ENCODE peak calls at places on chromosome 13, in five cellular contexts. One of them, this sample, is unnamed.

GRCh38 chr13:27662738-27663470 is 41.2 kb downstream of the POLR1D start:
- DNase-seq in A549: no peak
- DNase-seq in GM12865: no peak
- DNase-seq in activated B cell treated with CpG ODN at 0.5 μM for 24 hours: no peak
- DNase-seq in psoas muscle: no peak
- DNase-seq in this sample: no peak

GRCh38 chr13:98461525-98462240 is 115.2 kb downstream of the STK24 start:
- DNase-seq in GM12865: no peak
- DNase-seq in psoas muscle: no peak
- DNase-seq in activated B cell treated with CpG ODN at 0.5 μM for 24 hours: no peak
- DNase-seq in A549: no peak
- DNase-seq in this sample: no peak

GRCh38 chr13:70829748-70830147 is 721.5 kb upstream of the KLHL1 start:
- DNase-seq in GM12865: peak; percentile 9
- DNase-seq in A549: no peak
- DNase-seq in activated B cell treated with CpG ODN at 0.5 μM for 24 hours: no peak
- DNase-seq in psoas muscle: no peak
- DNase-seq in this sample: no peak

GRCh38 chr13:33636955-33637670 is 180.8 kb upstream of the RFC3 start:
- DNase-seq in GM12865: peak; percentile 31
- DNase-seq in A549: no peak
- DNase-seq in activated B cell treated with CpG ODN at 0.5 μM for 24 hours: no peak
- DNase-seq in psoas muscle: no peak
- DNase-seq in this sample: no peak

GRCh38 chr13:75353786-75354193 is 128.2 kb downstream of the TBC1D4 start:
- DNase-seq in A549: no peak
- DNase-seq in GM12865: peak; percentile 63
- DNase-seq in psoas muscle: no peak
- DNase-seq in activated B cell treated with CpG ODN at 0.5 μM for 24 hours: no peak
- DNase-seq in this sample: no peak

GRCh38 chr13:101626925-101627555 is 174.6 kb downstream of the ITGBL1 start:
- DNase-seq in GM12865: peak; percentile 65
- DNase-seq in psoas muscle: no peak
- DNase-seq in activated B cell treated with CpG ODN at 0.5 μM for 24 hours: no peak
- DNase-seq in A549: no peak
- DNase-seq in this sample: peak; percentile 30

GRCh38 chr13:28574617-28575142 is 79.8 kb upstream of the FLT1 start:
- DNase-seq in psoas muscle: no peak
- DNase-seq in GM12865: peak; percentile 61
- DNase-seq in activated B cell treated with CpG ODN at 0.5 μM for 24 hours: no peak
- DNase-seq in A549: peak; percentile 48
- DNase-seq in this sample: no peak

GRCh38 chr13:107531180-107531579 is 684.2 kb downstream of the LIG4 start:
- DNase-seq in GM12865: no peak
- DNase-seq in psoas muscle: no peak
- DNase-seq in activated B cell treated with CpG ODN at 0.5 μM for 24 hours: no peak
- DNase-seq in A549: no peak
- DNase-seq in this sample: no peak

GRCh38 chr13:74966814-74967213 is 515.2 kb downstream of the TBC1D4 start:
- DNase-seq in A549: no peak
- DNase-seq in psoas muscle: no peak
- DNase-seq in activated B cell treated with CpG ODN at 0.5 μM for 24 hours: no peak
- DNase-seq in GM12865: no peak
- DNase-seq in this sample: no peak

GRCh38 chr13:73266640-73267180 is 207.9 kb downstream of the KLF5 start:
- DNase-seq in activated B cell treated with CpG ODN at 0.5 μM for 24 hours: no peak
- DNase-seq in A549: no peak
- DNase-seq in psoas muscle: no peak
- DNase-seq in GM12865: no peak
- DNase-seq in this sample: no peak

GRCh38 chr13:90455861-90456260 is 891.6 kb upstream of the MIR17HG start:
- DNase-seq in GM12865: no peak
- DNase-seq in activated B cell treated with CpG ODN at 0.5 μM for 24 hours: no peak
- DNase-seq in A549: no peak
- DNase-seq in psoas muscle: no peak
- DNase-seq in this sample: no peak

GRCh38 chr13:34826432-34826831 is 115.6 kb upstream of the NBEA start:
- DNase-seq in GM12865: no peak
- DNase-seq in activated B cell treated with CpG ODN at 0.5 μM for 24 hours: no peak
- DNase-seq in psoas muscle: no peak
- DNase-seq in A549: no peak
- DNase-seq in this sample: no peak

GRCh38 chr13:105679832-105680231 is 855.6 kb downstream of the EFNB2 start:
- DNase-seq in psoas muscle: no peak
- DNase-seq in GM12865: no peak
- DNase-seq in A549: no peak
- DNase-seq in activated B cell treated with CpG ODN at 0.5 μM for 24 hours: no peak
- DNase-seq in this sample: no peak

GRCh38 chr13:79318664-79319063 is 87.4 kb downstream of the RBM26 start:
- DNase-seq in GM12865: no peak
- DNase-seq in activated B cell treated with CpG ODN at 0.5 μM for 24 hours: no peak
- DNase-seq in A549: no peak
- DNase-seq in psoas muscle: no peak
- DNase-seq in this sample: no peak

GRCh38 chr13:59176775-59177174 is 987.0 kb downstream of the DIAPH3 start:
- DNase-seq in GM12865: peak; percentile 3
- DNase-seq in psoas muscle: no peak
- DNase-seq in activated B cell treated with CpG ODN at 0.5 μM for 24 hours: no peak
- DNase-seq in A549: no peak
- DNase-seq in this sample: peak; percentile 10

GRCh38 chr13:78598933-78599332 is 4.4 kb downstream of the POU4F1 start:
- DNase-seq in A549: no peak
- DNase-seq in psoas muscle: no peak
- DNase-seq in GM12865: no peak
- DNase-seq in activated B cell treated with CpG ODN at 0.5 μM for 24 hours: no peak
- DNase-seq in this sample: no peak

GRCh38 chr13:42392706-42393572 is 121.0 kb downstream of the AKAP11 start:
- DNase-seq in psoas muscle: no peak
- DNase-seq in GM12865: peak; percentile 58
- DNase-seq in activated B cell treated with CpG ODN at 0.5 μM for 24 hours: no peak
- DNase-seq in A549: no peak
- DNase-seq in this sample: no peak

GRCh38 chr13:64158910-64159309 is 2743.3 kb upstream of the PCDH20 start:
- DNase-seq in psoas muscle: no peak
- DNase-seq in activated B cell treated with CpG ODN at 0.5 μM for 24 hours: no peak
- DNase-seq in A549: no peak
- DNase-seq in GM12865: no peak
- DNase-seq in this sample: no peak

GRCh38 chr13:33973194-33973593 is 155.2 kb downstream of the RFC3 start:
- DNase-seq in GM12865: no peak
- DNase-seq in activated B cell treated with CpG ODN at 0.5 μM for 24 hours: no peak
- DNase-seq in A549: no peak
- DNase-seq in psoas muscle: no peak
- DNase-seq in this sample: no peak

GRCh38 chr13:60398949-60399589 is 2.0 kb downstream of the TDRD3 start:
- DNase-seq in activated B cell treated with CpG ODN at 0.5 μM for 24 hours: no peak
- DNase-seq in GM12865: no peak
- DNase-seq in A549: no peak
- DNase-seq in psoas muscle: no peak
- DNase-seq in this sample: no peak

GRCh38 chr13:20301391-20302071 is 69.4 kb upstream of the GJB6 start:
- DNase-seq in GM12865: no peak
- DNase-seq in psoas muscle: peak; percentile 58
- DNase-seq in activated B cell treated with CpG ODN at 0.5 μM for 24 hours: no peak
- DNase-seq in A549: no peak
- DNase-seq in this sample: no peak

GRCh38 chr13:42258747-42259146 is 13.2 kb upstream of the AKAP11 start:
- DNase-seq in psoas muscle: no peak
- DNase-seq in GM12865: no peak
- DNase-seq in activated B cell treated with CpG ODN at 0.5 μM for 24 hours: no peak
- DNase-seq in A549: no peak
- DNase-seq in this sample: no peak

GRCh38 chr13:24081388-24081787 is 79.1 kb upstream of the SPATA13 start:
- DNase-seq in psoas muscle: no peak
- DNase-seq in A549: no peak
- DNase-seq in GM12865: no peak
- DNase-seq in activated B cell treated with CpG ODN at 0.5 μM for 24 hours: no peak
- DNase-seq in this sample: no peak

GRCh38 chr13:74406439-74406838 is 272.2 kb upstream of the KLF12 start:
- DNase-seq in GM12865: no peak
- DNase-seq in psoas muscle: no peak
- DNase-seq in activated B cell treated with CpG ODN at 0.5 μM for 24 hours: no peak
- DNase-seq in A549: no peak
- DNase-seq in this sample: no peak

GRCh38 chr13:109272595-109273325 is 513.6 kb downstream of the IRS2 start:
- DNase-seq in A549: no peak
- DNase-seq in activated B cell treated with CpG ODN at 0.5 μM for 24 hours: no peak
- DNase-seq in GM12865: no peak
- DNase-seq in psoas muscle: no peak
- DNase-seq in this sample: no peak

GRCh38 chr13:64471916-64472315 is 2758.2 kb downstream of the PCDH9 start:
- DNase-seq in A549: peak; percentile 11
- DNase-seq in GM12865: no peak
- DNase-seq in psoas muscle: no peak
- DNase-seq in activated B cell treated with CpG ODN at 0.5 μM for 24 hours: no peak
- DNase-seq in this sample: no peak

GRCh38 chr13:46158222-46158621 is 23.8 kb downstream of the LCP1 start:
- DNase-seq in activated B cell treated with CpG ODN at 0.5 μM for 24 hours: no peak
- DNase-seq in psoas muscle: no peak
- DNase-seq in GM12865: no peak
- DNase-seq in A549: no peak
- DNase-seq in this sample: no peak

GRCh38 chr13:51645154-51645650 is 60.9 kb downstream of the WDFY2 start:
- DNase-seq in GM12865: peak; percentile 34
- DNase-seq in psoas muscle: no peak
- DNase-seq in activated B cell treated with CpG ODN at 0.5 μM for 24 hours: no peak
- DNase-seq in A549: no peak
- DNase-seq in this sample: peak; percentile 23

GRCh38 chr13:30045916-30046704 is 195.7 kb upstream of the UBL3 start:
- DNase-seq in psoas muscle: no peak
- DNase-seq in activated B cell treated with CpG ODN at 0.5 μM for 24 hours: no peak
- DNase-seq in GM12865: no peak
- DNase-seq in A549: no peak
- DNase-seq in this sample: no peak

GRCh38 chr13:31967155-31967554 is 64.4 kb upstream of the FRY start:
- DNase-seq in A549: no peak
- DNase-seq in activated B cell treated with CpG ODN at 0.5 μM for 24 hours: no peak
- DNase-seq in GM12865: no peak
- DNase-seq in psoas muscle: no peak
- DNase-seq in this sample: no peak
- TF ChIP-seq CTCF in A549: no peak
- TF ChIP-seq CTCF in activated B cell treated with CpG ODN at 0.5 μM for 24 hours: no peak
- TF ChIP-seq CTCF in GM12865: peak; percentile 15
- TF ChIP-seq CTCF in psoas muscle: no peak
- TF ChIP-seq CTCF in this sample: no peak

DNA sequence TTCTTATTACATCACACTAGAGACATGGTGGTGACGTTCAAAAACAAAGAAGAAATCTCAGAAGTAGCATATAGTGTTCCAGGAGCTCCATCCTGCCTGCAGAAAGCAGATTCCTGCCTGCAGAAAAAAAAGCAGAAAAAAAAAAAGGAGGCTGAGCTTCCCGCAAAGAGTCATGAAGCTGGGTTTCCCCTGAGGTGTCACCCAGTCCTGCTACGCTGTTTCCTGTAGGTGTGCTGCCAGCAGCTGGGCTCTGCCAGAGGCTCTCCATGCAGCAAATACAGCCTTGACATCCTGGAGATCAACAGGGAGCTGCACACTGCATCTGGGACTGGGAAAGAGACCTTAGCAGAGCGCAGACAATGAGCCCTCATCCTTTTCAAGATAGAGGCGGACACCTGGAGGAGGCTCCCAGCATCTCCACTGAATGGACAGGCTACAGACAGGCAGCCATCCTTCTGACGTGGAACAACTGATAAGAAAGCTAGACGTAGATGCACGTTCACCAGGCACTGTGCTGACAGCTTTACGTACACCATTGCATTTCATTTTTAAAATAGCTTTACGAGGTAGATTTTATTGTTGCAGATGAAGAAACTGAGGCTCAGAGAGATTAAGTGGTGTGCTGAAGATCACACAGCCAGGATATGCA is 350.9 kb downstream of the FOXO1 start:
- DNase-seq in GM12865: peak; percentile 48
- DNase-seq in activated B cell treated with CpG ODN at 0.5 μM for 24 hours: no peak
- DNase-seq in psoas muscle: no peak
- DNase-seq in A549: no peak
- DNase-seq in this sample: no peak
- TF ChIP-seq CTCF in GM12865: no peak
- TF ChIP-seq CTCF in activated B cell treated with CpG ODN at 0.5 μM for 24 hours: no peak
- TF ChIP-seq CTCF in psoas muscle: no peak
- TF ChIP-seq CTCF in A549: no peak
- TF ChIP-seq CTCF in this sample: no peak

DNA sequence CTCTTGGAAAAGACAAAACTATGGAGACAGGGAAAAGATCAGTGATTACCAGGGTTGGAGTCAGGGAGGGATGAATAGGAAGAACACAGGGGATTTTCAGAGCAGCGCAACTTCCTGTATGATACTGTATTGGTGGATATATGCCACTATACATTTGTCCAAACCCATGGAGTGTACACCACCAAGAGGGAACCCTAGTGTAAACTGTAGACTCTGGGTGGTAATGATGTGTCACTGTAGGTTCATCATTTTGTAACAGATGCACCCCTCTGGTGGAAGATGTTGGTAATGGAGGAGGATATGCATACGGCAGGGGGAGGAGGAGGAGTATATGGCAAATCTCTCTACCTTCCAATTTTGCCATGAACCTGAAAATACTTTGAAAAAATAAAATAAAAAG is 68.1 kb downstream of the UFM1 start:
- DNase-seq in A549: no peak
- DNase-seq in GM12865: peak; percentile 28
- DNase-seq in activated B cell treated with CpG ODN at 0.5 μM for 24 hours: no peak
- DNase-seq in psoas muscle: no peak
- DNase-seq in this sample: no peak
- TF ChIP-seq CTCF in A549: no peak
- TF ChIP-seq CTCF in GM12865: peak; percentile 35
- TF ChIP-seq CTCF in activated B cell treated with CpG ODN at 0.5 μM for 24 hours: no peak
- TF ChIP-seq CTCF in psoas muscle: peak; percentile 10
- TF ChIP-seq CTCF in this sample: peak; percentile 17

GRCh38 chr13:110957181-110957884 is 42.5 kb upstream of the ANKRD10 start:
- DNase-seq in activated B cell treated with CpG ODN at 0.5 μM for 24 hours: no peak
- DNase-seq in psoas muscle: no peak
- DNase-seq in GM12865: no peak
- DNase-seq in A549: no peak
- DNase-seq in this sample: no peak
- TF ChIP-seq CTCF in activated B cell treated with CpG ODN at 0.5 μM for 24 hours: no peak
- TF ChIP-seq CTCF in psoas muscle: no peak
- TF ChIP-seq CTCF in GM12865: no peak
- TF ChIP-seq CTCF in A549: no peak
- TF ChIP-seq CTCF in this sample: no peak

DNA sequence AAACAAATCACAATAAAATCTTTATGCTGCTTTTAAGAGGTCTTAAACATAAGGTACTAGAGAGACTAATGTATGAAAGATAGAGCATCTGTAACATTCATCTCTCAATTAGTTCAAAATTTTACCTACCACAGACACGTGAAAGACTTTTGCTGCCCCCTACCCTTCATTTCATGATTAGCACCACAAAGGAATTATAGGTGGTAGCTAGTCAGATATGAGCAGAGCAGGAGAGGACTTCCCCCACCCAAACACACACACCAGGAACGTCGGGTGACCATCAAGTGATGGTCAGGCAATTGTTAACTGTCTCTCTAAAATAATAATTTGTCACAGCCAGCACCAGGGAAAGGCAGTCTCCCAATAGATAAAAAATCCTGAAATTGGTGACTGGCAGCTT is 1531.7 kb upstream of the SPRY2 start:
- DNase-seq in A549: no peak
- DNase-seq in GM12865: no peak
- DNase-seq in psoas muscle: no peak
- DNase-seq in activated B cell treated with CpG ODN at 0.5 μM for 24 hours: no peak
- DNase-seq in this sample: no peak
- TF ChIP-seq CTCF in A549: no peak
- TF ChIP-seq CTCF in GM12865: no peak
- TF ChIP-seq CTCF in psoas muscle: no peak
- TF ChIP-seq CTCF in activated B cell treated with CpG ODN at 0.5 μM for 24 hours: no peak
- TF ChIP-seq CTCF in this sample: peak; percentile 35

GRCh38 chr13:50268500-50268899 is 253.3 kb downstream of the KCNRG start:
- DNase-seq in psoas muscle: no peak
- DNase-seq in A549: no peak
- DNase-seq in activated B cell treated with CpG ODN at 0.5 μM for 24 hours: no peak
- DNase-seq in GM12865: no peak
- DNase-seq in this sample: no peak
- TF ChIP-seq CTCF in psoas muscle: no peak
- TF ChIP-seq CTCF in A549: no peak
- TF ChIP-seq CTCF in activated B cell treated with CpG ODN at 0.5 μM for 24 hours: no peak
- TF ChIP-seq CTCF in GM12865: no peak
- TF ChIP-seq CTCF in this sample: no peak

This sample was measured in GM10248.